ENCODE peak calls at places on chromosomes 5 and 9, in six cellular contexts. One of them, this sample, is unnamed.

GRCh38 chr5:26942481-26942880 is 95.9 kb downstream of the CDH9 start:
- DNase-seq in HL-60: no peak
- DNase-seq in SK-N-SH: no peak
- DNase-seq in HepG2: no peak
- DNase-seq in GM12878: no peak
- DNase-seq in H1: no peak
- DNase-seq in this sample: no peak

GRCh38 chr9:76366275-76366674 is 28.0 kb downstream of the RFK start:
- DNase-seq in HL-60: no peak
- DNase-seq in HepG2: no peak
- DNase-seq in SK-N-SH: peak; percentile 16
- DNase-seq in H1: no peak
- DNase-seq in GM12878: no peak
- DNase-seq in this sample: no peak

GRCh38 chr9:120920495-120921178 is 6.0 kb downstream of the TRAF1 start:
- DNase-seq in GM12878: no peak
- DNase-seq in SK-N-SH: peak; percentile 47
- DNase-seq in HL-60: no peak
- DNase-seq in H1: no peak
- DNase-seq in HepG2: no peak
- DNase-seq in this sample: no peak

GRCh38 chr5:51651476-51651875 is 268.2 kb downstream of the ISL1 start:
- DNase-seq in SK-N-SH: no peak
- DNase-seq in HepG2: no peak
- DNase-seq in HL-60: no peak
- DNase-seq in H1: no peak
- DNase-seq in GM12878: no peak
- DNase-seq in this sample: no peak

GRCh38 chr9:121684381-121685145 is 33.1 kb downstream of the DAB2IP start:
- DNase-seq in SK-N-SH: peak; percentile 72
- DNase-seq in HepG2: no peak
- DNase-seq in HL-60: no peak
- DNase-seq in H1: peak; percentile 91
- DNase-seq in GM12878: no peak
- DNase-seq in this sample: peak; percentile 46

GRCh38 chr5:71587709-71588532 is 781 bp downstream of the MCCC2 start:
- DNase-seq in GM12878: no peak
- DNase-seq in HepG2: peak; percentile 21
- DNase-seq in SK-N-SH: peak; percentile 21
- DNase-seq in HL-60: no peak
- DNase-seq in H1: peak; percentile 52
- DNase-seq in this sample: peak; percentile 26

GRCh38 chr5:151923865-151924264 is 786 bp downstream of the GLRA1 start:
- DNase-seq in H1: peak; percentile 63
- DNase-seq in HepG2: no peak
- DNase-seq in SK-N-SH: peak; percentile 54
- DNase-seq in GM12878: no peak
- DNase-seq in HL-60: no peak
- DNase-seq in this sample: peak; percentile 19

GRCh38 chr5:55860268-55860667 is 9.1 kb downstream of the IL31RA start:
- DNase-seq in HepG2: no peak
- DNase-seq in GM12878: no peak
- DNase-seq in H1: no peak
- DNase-seq in HL-60: no peak
- DNase-seq in SK-N-SH: no peak
- DNase-seq in this sample: no peak

GRCh38 chr5:37723147-37723961 is 116.5 kb downstream of the GDNF start:
- DNase-seq in GM12878: no peak
- DNase-seq in HepG2: no peak
- DNase-seq in SK-N-SH: no peak
- DNase-seq in HL-60: no peak
- DNase-seq in H1: peak; percentile 78
- DNase-seq in this sample: peak; percentile 47

GRCh38 chr9:106918825-106919509 is 56.0 kb downstream of the ZNF462 start:
- DNase-seq in SK-N-SH: no peak
- DNase-seq in GM12878: no peak
- DNase-seq in HepG2: no peak
- DNase-seq in HL-60: no peak
- DNase-seq in H1: no peak
- DNase-seq in this sample: no peak

GRCh38 chr5:87277279-87277835 is 9.7 kb downstream of the RASA1 start:
- DNase-seq in H1: no peak
- DNase-seq in HepG2: no peak
- DNase-seq in SK-N-SH: no peak
- DNase-seq in HL-60: no peak
- DNase-seq in GM12878: no peak
- DNase-seq in this sample: no peak

GRCh38 chr5:180191716-180192115 is 17.3 kb downstream of the RASGEF1C start:
- DNase-seq in SK-N-SH: no peak
- DNase-seq in H1: no peak
- DNase-seq in GM12878: no peak
- DNase-seq in HepG2: no peak
- DNase-seq in HL-60: no peak
- DNase-seq in this sample: no peak

GRCh38 chr9:115024925-115025535 is 92.9 kb downstream of the TNC start:
- DNase-seq in HepG2: no peak
- DNase-seq in HL-60: no peak
- DNase-seq in SK-N-SH: no peak
- DNase-seq in H1: no peak
- DNase-seq in GM12878: no peak
- DNase-seq in this sample: no peak

GRCh38 chr5:150488519-150489357 is 19.2 kb upstream of the NDST1 start:
- DNase-seq in HepG2: no peak
- DNase-seq in GM12878: no peak
- DNase-seq in H1: no peak
- DNase-seq in SK-N-SH: no peak
- DNase-seq in HL-60: peak; percentile 93
- DNase-seq in this sample: peak; percentile 79

GRCh38 chr5:16271851-16272250 is 92.3 kb upstream of the MARCHF11 start:
- DNase-seq in H1: no peak
- DNase-seq in GM12878: no peak
- DNase-seq in HL-60: no peak
- DNase-seq in HepG2: peak; percentile 62
- DNase-seq in SK-N-SH: no peak
- DNase-seq in this sample: no peak

GRCh38 chr5:176700239-176700847 is 53.1 kb downstream of the TSPAN17 start:
- DNase-seq in GM12878: no peak
- DNase-seq in HL-60: no peak
- DNase-seq in H1: peak; percentile 79
- DNase-seq in SK-N-SH: peak; percentile 85
- DNase-seq in HepG2: no peak
- DNase-seq in this sample: peak; percentile 52

GRCh38 chr5:126369995-126370731 is 53.0 kb upstream of the GRAMD2B start:
- DNase-seq in HepG2: peak; percentile 83
- DNase-seq in SK-N-SH: peak; percentile 12
- DNase-seq in HL-60: no peak
- DNase-seq in GM12878: no peak
- DNase-seq in H1: no peak
- DNase-seq in this sample: no peak

DNA sequence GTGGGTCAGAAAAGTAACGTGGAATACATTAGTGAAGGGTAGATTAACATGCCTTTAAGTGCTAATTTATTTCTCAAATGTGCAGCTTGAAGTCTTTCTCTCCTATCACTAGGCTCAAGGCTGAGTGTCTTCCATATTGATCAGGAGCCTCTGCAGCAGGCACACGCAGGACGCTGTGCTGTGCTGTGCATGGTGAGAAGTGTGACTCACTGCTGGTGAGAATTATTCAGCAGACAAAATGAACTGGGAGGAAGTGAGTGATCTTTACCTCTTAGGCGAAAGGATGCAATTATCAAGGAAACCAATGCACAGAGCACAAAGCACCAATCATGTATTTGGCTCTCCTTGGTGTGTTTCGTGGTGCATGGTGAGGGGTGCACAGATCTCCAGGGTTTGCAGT is 136.3 kb downstream of the TENT4A start:
- DNase-seq in H1: no peak
- DNase-seq in GM12878: no peak
- DNase-seq in HepG2: no peak
- DNase-seq in SK-N-SH: no peak
- DNase-seq in HL-60: no peak
- DNase-seq in this sample: no peak
- H3K27ac ChIP-seq in H1: no peak overlapping the region
- H3K27ac ChIP-seq in GM12878: no peak overlapping the region
- H3K27ac ChIP-seq in HepG2: no peak overlapping the region
- H3K27ac ChIP-seq in SK-N-SH: no peak overlapping the region
- H3K27ac ChIP-seq in HL-60: no peak overlapping the region
- H3K27ac ChIP-seq in this sample: no peak overlapping the region

DNA sequence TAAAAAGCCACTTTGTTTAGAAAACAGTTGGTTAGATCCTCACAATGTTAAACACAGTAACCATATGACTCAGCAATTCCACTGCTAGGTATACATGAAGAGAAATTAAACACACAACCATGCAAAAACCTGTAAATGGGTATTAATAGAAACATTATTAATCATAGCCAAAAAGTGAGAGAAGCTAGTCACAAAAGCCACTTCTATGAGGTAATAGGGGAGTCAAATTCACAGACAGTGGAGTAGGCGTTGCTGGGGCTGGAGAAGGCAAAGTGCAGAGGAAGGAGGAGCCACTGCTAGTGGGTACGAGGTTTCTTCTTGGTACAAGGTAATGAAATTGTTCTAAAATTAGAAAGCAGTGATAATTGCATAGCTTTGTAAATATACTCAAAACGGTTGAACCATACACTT is 364.3 kb downstream of the GADD45G start:
- DNase-seq in HL-60: no peak
- DNase-seq in HepG2: peak; percentile 9
- DNase-seq in GM12878: no peak
- DNase-seq in H1: no peak
- DNase-seq in SK-N-SH: no peak
- DNase-seq in this sample: no peak
- TF ChIP-seq GABPA in HL-60: no peak
- TF ChIP-seq GABPA in HepG2: no peak
- TF ChIP-seq GABPA in GM12878: no peak
- TF ChIP-seq GABPA in H1: no peak
- TF ChIP-seq GABPA in SK-N-SH: no peak
- TF ChIP-seq GABPA in this sample: no peak

GRCh38 chr5:74766887-74767578 is at the start of the genes GFM2 and NSA2:
- DNase-seq in H1: peak; percentile 95
- DNase-seq in HepG2: peak; percentile 87
- DNase-seq in GM12878: peak; percentile 88
- DNase-seq in HL-60: peak; percentile 54
- DNase-seq in SK-N-SH: peak; percentile 80
- DNase-seq in this sample: peak; percentile 78

GRCh38 chr5:74766348-74766886 is 500 bp downstream of the GFM2 start:
- DNase-seq in SK-N-SH: peak; percentile 63
- DNase-seq in HepG2: peak; percentile 19
- DNase-seq in GM12878: no peak
- DNase-seq in HL-60: peak; percentile 30
- DNase-seq in H1: no peak
- DNase-seq in this sample: peak; percentile 63

GRCh38 chr5:74765201-74765600 is 1.7 kb downstream of the GFM2 start:
- DNase-seq in H1: no peak
- DNase-seq in GM12878: no peak
- DNase-seq in HepG2: peak; percentile 48
- DNase-seq in SK-N-SH: no peak
- DNase-seq in HL-60: no peak
- DNase-seq in this sample: peak; percentile 10

GRCh38 chr5:74767579-74767913 is 497 bp downstream of the NSA2 start:
- DNase-seq in SK-N-SH: no peak
- DNase-seq in H1: no peak
- DNase-seq in HepG2: peak; percentile 16
- DNase-seq in HL-60: no peak
- DNase-seq in GM12878: no peak
- DNase-seq in this sample: peak; percentile 48

GRCh38 chr5:74765929-74766328 is 988 bp downstream of the GFM2 start:
- DNase-seq in HL-60: no peak
- DNase-seq in HepG2: no peak
- DNase-seq in H1: no peak
- DNase-seq in GM12878: no peak
- DNase-seq in SK-N-SH: no peak
- DNase-seq in this sample: no peak
- H3K27ac ChIP-seq in HL-60: no peak overlapping the region
- H3K27ac ChIP-seq in HepG2: peak overlapping the region; percentile 64
- H3K27ac ChIP-seq in H1: no peak overlapping the region
- H3K27ac ChIP-seq in GM12878: no peak overlapping the region
- H3K27ac ChIP-seq in SK-N-SH: peak overlapping the region; percentile 67
- H3K27ac ChIP-seq in this sample: no peak overlapping the region

GRCh38 chr9:130072515-130073235 is 19.0 kb downstream of the GPR107 start:
- DNase-seq in HepG2: no peak
- DNase-seq in SK-N-SH: no peak
- DNase-seq in HL-60: no peak
- DNase-seq in GM12878: peak; percentile 53
- DNase-seq in H1: no peak
- DNase-seq in this sample: no peak
- TF ChIP-seq GABPA in HepG2: no peak
- TF ChIP-seq GABPA in SK-N-SH: no peak
- TF ChIP-seq GABPA in HL-60: no peak
- TF ChIP-seq GABPA in GM12878: no peak
- TF ChIP-seq GABPA in H1: no peak
- TF ChIP-seq GABPA in this sample: no peak

GRCh38 chr9:135797507-135798302 is 95.7 kb downstream of the KCNT1 start:
- DNase-seq in H1: peak; percentile 94
- DNase-seq in SK-N-SH: peak; percentile 90
- DNase-seq in HepG2: no peak
- DNase-seq in GM12878: no peak
- DNase-seq in HL-60: no peak
- DNase-seq in this sample: peak; percentile 78
- H3K27ac ChIP-seq in H1: peak overlapping the region; percentile 3
- H3K27ac ChIP-seq in SK-N-SH: no peak overlapping the region
- H3K27ac ChIP-seq in HepG2: no peak overlapping the region
- H3K27ac ChIP-seq in GM12878: no peak overlapping the region
- H3K27ac ChIP-seq in HL-60: no peak overlapping the region
- H3K27ac ChIP-seq in this sample: no peak overlapping the region

DNA sequence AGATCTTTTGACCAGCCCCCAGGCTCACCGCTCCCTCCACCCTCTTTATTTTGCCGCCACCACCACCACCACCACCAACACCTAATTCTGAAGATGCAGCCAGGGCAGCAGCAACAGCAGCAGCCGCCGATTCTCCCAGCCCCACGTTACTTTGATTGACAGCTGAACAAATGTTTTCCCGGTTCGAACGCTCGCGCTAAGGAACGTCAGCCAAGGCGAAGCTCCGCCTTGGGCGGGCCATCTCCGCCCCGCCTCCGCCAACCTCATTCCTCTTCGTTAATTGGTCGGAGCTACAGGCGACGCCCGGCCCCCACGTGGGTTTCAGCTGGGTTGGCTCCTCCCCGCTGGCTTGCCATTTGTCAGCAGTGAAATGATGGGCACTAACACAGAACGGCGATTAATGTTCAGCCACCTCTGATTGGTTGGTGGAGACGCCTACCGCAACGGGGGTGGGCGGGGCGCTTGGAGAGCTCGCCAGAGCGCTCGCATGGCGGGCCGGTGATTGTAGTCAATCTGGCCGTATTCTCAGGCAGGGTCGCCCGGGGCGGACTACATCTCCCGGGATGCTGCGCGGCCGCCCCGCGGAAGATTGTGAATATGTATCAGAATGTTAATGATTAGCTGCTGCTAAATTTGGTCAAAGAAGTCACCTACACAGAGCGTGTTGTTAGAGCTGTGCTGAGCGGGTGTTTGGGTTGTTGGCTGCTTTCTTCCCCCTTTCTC is at the start of gene TLE4:
- DNase-seq in H1: peak; percentile 97
- DNase-seq in SK-N-SH: peak; percentile 95
- DNase-seq in HepG2: peak; percentile 96
- DNase-seq in GM12878: peak; percentile 100
- DNase-seq in HL-60: peak; percentile 99
- DNase-seq in this sample: peak; percentile 86
- TF ChIP-seq GABPA in H1: no peak
- TF ChIP-seq GABPA in SK-N-SH: no peak
- TF ChIP-seq GABPA in HepG2: peak; percentile 26
- TF ChIP-seq GABPA in GM12878: no peak
- TF ChIP-seq GABPA in HL-60: no peak
- TF ChIP-seq GABPA in this sample: no peak